ENCODE peak calls at places on chromosomes 5 and 9, in seven cellular contexts. I is nephron progenitor cell, G is activated B cell treated with CpG ODN at 0.5 μM for 24 hours, T is HCT116, U is neural crest cell, R is CD14-positive monocyte, Z is SK-N-SH. X is an unnamed sample.

GRCh38 chr5:124740991-124741583 is 5.4 kb downstream of the ZNF608 start:
- DNase-seq in I (no peak), G (no peak), T (no peak), U (no peak), R (no peak), Z (no peak), X (no peak)

GRCh38 chr9:34459941-34460340 is 1.3 kb downstream of the DNAI1 start:
- DNase-seq in I (no peak), G (no peak), T (no peak), U (no peak), R (no peak), Z (no peak), X (no peak)

GRCh38 chr5:102617857-102618187 is 119.0 kb upstream of the SLCO6A1 start:
- DNase-seq in I (no peak), G (no peak), T (no peak), U (no peak), R (no peak), Z (no peak), X (no peak)

GRCh38 chr5:126878085-126878484 is 101.1 kb downstream of the LMNB1 start:
- DNase-seq in I (no peak), G (no peak), T (no peak), U (no peak), R (no peak), Z (no peak), X (no peak)

GRCh38 chr9:137032893-137033292 is 1.0 kb upstream of the FUT7 start:
- DNase-seq in I (no peak), G (no peak), T (no peak), U (no peak), R (peak), Z (no peak), X (no peak)

GRCh38 chr5:143311428-143311827 is 92.1 kb downstream of the NR3C1 start:
- DNase-seq in I (no peak), G (no peak), T (no peak), U (no peak), R (no peak), Z (no peak), X (no peak)

GRCh38 chr5:88883566-88884434 is 816 bp upstream of the MEF2C start:
- DNase-seq in I (peak), G (peak), T (peak), U (peak), R (peak), Z (peak), X (peak)

GRCh38 chr9:133939386-133939785 is 52.7 kb downstream of the VAV2 start:
- DNase-seq in I (no peak), G (no peak), T (no peak), U (no peak), R (no peak), Z (no peak), X (no peak)

GRCh38 chr9:128203024-128203841 is at the start of gene DNM1:
- DNase-seq in I (peak), G (peak), T (no peak), U (peak), R (no peak), Z (peak), X (peak)

GRCh38 chr5:141843156-141843927 is 34.9 kb downstream of the PCDH1 start:
- DNase-seq in I (no peak), G (no peak), T (no peak), U (no peak), R (no peak), Z (no peak), X (no peak)

GRCh38 chr9:109192732-109193361 is 25.8 kb upstream of the FRRS1L start:
- DNase-seq in I (peak), G (no peak), T (peak), U (no peak), R (no peak), Z (peak), X (no peak)

GRCh38 chr9:16664211-16664610 is 206.3 kb downstream of the BNC2 start:
- DNase-seq in I (no peak), G (no peak), T (no peak), U (no peak), R (no peak), Z (no peak), X (no peak)

GRCh38 chr9:92561374-92562329 is 25.9 kb upstream of the ECM2 start:
- DNase-seq in I (no peak), G (no peak), T (no peak), U (no peak), R (no peak), Z (no peak), X (no peak)

GRCh38 chr9:82810902-82811301 is 252.0 kb downstream of the RASEF start:
- DNase-seq in I (no peak), G (no peak), T (peak), U (no peak), R (no peak), Z (no peak), X (no peak)

GRCh38 chr9:8652282-8652681 is 852.7 kb upstream of the DMAC1 start:
- DNase-seq in I (no peak), G (no peak), T (no peak), U (no peak), R (no peak), Z (no peak), X (no peak)

GRCh38 chr9:79254900-79255651 is 316.7 kb upstream of the TLE4 start:
- DNase-seq in I (no peak), G (no peak), T (no peak), U (no peak), R (no peak), Z (no peak), X (no peak)

GRCh38 chr5:122362361-122362760 is 50.3 kb downstream of the SNCAIP start:
- DNase-seq in I (no peak), G (no peak), T (no peak), U (no peak), R (no peak), Z (no peak), X (no peak)

GRCh38 chr5:122367445-122367844 is 55.4 kb downstream of the SNCAIP start:
- DNase-seq in I (no peak), G (no peak), T (no peak), U (no peak), R (no peak), Z (no peak), X (no peak)

GRCh38 chr5:122366501-122366900 is 54.5 kb downstream of the SNCAIP start:
- DNase-seq in I (no peak), G (no peak), T (no peak), U (no peak), R (no peak), Z (no peak), X (no peak)

GRCh38 chr5:122358382-122358990 is 46.4 kb downstream of the SNCAIP start:
- DNase-seq in I (no peak), G (no peak), T (no peak), U (no peak), R (no peak), Z (no peak), X (no peak)

GRCh38 chr5:122363623-122364022 is 51.6 kb downstream of the SNCAIP start:
- DNase-seq in I (no peak), G (no peak), T (no peak), U (no peak), R (no peak), Z (no peak), X (no peak)
- TF ChIP-seq CTCF in I (no peak), G (no peak), T (no peak), U (no peak), R (no peak), Z (no peak), X (no peak)

GRCh38 chr5:147098233-147098790 is 136.5 kb upstream of the STK32A start:
- DNase-seq in I (peak), G (no peak), T (peak), U (peak), R (no peak), Z (peak), X (peak)
- TF ChIP-seq CTCF in I (peak), G (no peak), T (peak), U (peak), R (peak), Z (peak), X (peak)

DNA sequence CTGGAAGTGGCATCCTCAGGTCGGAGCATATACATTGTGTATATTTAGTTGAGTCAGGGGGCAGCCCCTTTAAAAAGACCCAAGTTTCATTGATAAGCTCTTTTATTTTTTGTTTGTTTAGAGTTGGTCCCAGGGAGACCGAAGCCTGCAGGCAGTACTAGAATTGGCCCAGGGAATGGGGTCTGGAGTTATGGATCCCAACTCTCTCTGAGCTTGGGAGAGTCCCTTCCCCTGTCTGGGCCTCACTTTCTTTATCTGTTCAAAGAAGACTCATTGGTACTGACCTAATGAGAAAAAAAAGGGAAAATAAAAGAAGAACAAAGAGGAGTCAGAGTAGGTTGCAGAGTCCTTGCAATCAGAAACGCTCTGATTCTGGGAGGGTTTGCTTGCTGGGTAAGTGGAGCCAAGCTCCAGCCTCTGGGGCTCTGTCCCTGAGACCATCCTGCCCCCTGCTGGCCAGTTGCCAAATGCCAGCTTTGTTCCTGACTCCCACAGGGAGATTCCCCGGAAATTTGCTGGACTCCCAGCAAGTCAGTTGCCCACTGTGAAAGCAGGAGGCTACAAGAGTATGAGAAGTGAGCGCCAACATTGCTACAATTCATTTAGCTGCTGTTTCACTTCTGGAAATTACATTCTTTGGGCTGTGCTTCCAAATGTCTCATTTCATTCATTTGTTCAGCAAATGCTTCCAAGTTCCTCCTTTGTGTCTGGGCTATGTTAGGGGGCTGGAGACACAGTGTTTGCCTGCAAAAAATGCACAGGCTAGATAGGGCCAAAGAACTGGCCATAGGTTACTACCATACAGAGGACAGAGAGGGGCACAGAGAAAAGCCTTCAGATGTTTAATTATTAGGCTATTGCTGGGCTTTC is 156.2 kb downstream of the MELK start:
- DNase-seq in I (peak), G (peak), T (peak), U (peak), R (no peak), Z (peak), X (peak)
- TF ChIP-seq CTCF in I (peak), G (peak), T (peak), U (peak), R (peak), Z (peak), X (peak)

GRCh38 chr5:15383469-15383868 is 116.5 kb upstream of the FBXL7 start:
- DNase-seq in I (no peak), G (no peak), T (no peak), U (no peak), R (no peak), Z (peak), X (no peak)
- TF ChIP-seq CTCF in I (no peak), G (no peak), T (no peak), U (peak), R (no peak), Z (peak), X (peak)

DNA sequence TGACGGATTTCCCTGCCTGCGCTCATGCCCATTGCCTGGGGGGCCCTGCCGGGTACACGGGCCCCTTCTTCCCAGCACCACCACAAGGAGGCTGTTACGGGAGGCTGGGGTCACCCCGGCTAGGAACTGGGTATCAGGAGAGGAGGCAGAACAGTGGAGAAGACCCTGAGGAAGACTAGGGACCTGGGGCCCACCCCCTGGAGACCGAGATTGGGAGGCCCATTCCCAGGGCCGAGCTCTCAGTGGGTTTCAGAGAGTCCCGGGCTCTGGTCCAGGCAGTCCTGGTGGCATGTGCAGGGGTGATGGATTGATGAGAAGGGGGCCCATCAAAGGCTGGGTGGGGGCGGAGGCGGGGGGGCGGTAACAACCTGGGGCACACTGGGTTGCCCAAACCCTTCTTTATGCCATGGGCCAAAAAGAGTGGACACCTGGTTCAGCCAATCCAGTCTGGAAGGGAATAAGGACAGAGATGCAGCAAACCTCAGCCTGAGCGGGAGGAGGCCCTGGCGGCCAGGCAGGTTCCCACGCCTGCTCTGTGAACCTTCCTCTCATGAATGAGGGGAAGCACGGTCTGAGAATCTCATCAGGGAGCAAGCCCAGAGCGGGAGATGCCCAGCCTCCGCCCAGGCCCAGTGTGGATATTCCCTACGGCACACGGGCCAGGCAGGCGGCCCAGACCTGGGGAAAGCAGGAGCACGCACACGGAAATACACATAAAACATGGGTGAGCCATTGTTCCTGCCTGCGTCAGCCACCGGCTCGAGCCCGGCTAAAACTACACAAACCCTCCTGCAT is 785 bp upstream of the P4HA2 start:
- DNase-seq in I (no peak), G (no peak), T (no peak), U (no peak), R (peak), Z (no peak), X (no peak)
- TF ChIP-seq CTCF in I (no peak), G (no peak), T (no peak), U (peak), R (no peak), Z (peak), X (no peak)

GRCh38 chr5:96013254-96013653 is 51.6 kb upstream of the ELL2 start:
- DNase-seq in I (no peak), G (no peak), T (no peak), U (no peak), R (no peak), Z (no peak), X (no peak)

GRCh38 chr5:96015709-96016108 is 54.1 kb upstream of the ELL2 start:
- DNase-seq in I (no peak), G (no peak), T (no peak), U (no peak), R (no peak), Z (no peak), X (no peak)

GRCh38 chr5:96008987-96009647 is 47.5 kb upstream of the ELL2 start:
- DNase-seq in I (no peak), G (no peak), T (no peak), U (no peak), R (no peak), Z (no peak), X (no peak)

GRCh38 chr5:96014395-96014794 is 52.7 kb upstream of the ELL2 start:
- DNase-seq in I (no peak), G (no peak), T (no peak), U (no peak), R (no peak), Z (no peak), X (no peak)

GRCh38 chr5:96012399-96012798 is 50.7 kb upstream of the ELL2 start:
- DNase-seq in I (no peak), G (no peak), T (no peak), U (no peak), R (no peak), Z (no peak), X (no peak)
- TF ChIP-seq CTCF in I (no peak), G (no peak), T (no peak), U (no peak), R (no peak), Z (no peak), X (no peak)

X was measured in GM13977.